ENCODE peak calls at places on chromosomes 3 and 15, in five cellular contexts. E is stomach, L is transverse colon, R is uterus, S is H54. O is an unnamed sample.

GRCh38 chr3:124846189-124846588 is 41.0 kb downstream of the ITGB5 start:
- DNase-seq in E (no peak), L (no peak), R (peak; percentile 52), S (no peak), O (no peak)

GRCh38 chr3:178736300-178736699 is 200.1 kb downstream of the KCNMB2 start:
- DNase-seq in E (peak; percentile 53), L (no peak), R (no peak), S (no peak), O (no peak)

GRCh38 chr3:186971578-186971977 is 41.3 kb downstream of the ST6GAL1 start:
- DNase-seq in E (peak; percentile 75), L (no peak), R (no peak), S (no peak), O (no peak)

GRCh38 chr3:56869157-56869889 is 67.6 kb upstream of the ARHGEF3 start:
- DNase-seq in E (no peak), L (no peak), R (no peak), S (no peak), O (no peak)

GRCh38 chr3:194961555-194961954 is 275.9 kb downstream of the FAM43A start:
- DNase-seq in E (peak; percentile 22), L (no peak), R (no peak), S (no peak), O (no peak)

GRCh38 chr15:39785139-39785538 is 2.5 kb upstream of the FSIP1 start:
- DNase-seq in E (no peak), L (no peak), R (no peak), S (no peak), O (no peak)

GRCh38 chr3:14691239-14691638 is 16.3 kb downstream of the C3orf20 start:
- DNase-seq in E (no peak), L (no peak), R (no peak), S (no peak), O (no peak)

GRCh38 chr3:52054689-52055511 is 1.5 kb downstream of the DUSP7 start:
- DNase-seq in E (no peak), L (peak; percentile 28), R (peak; percentile 40), S (no peak), O (no peak)

GRCh38 chr3:20141841-20142240 is 44.2 kb downstream of the SGO1 start:
- DNase-seq in E (no peak), L (no peak), R (peak; percentile 77), S (no peak), O (no peak)

GRCh38 chr3:145807990-145808389 is 353.0 kb downstream of the PLOD2 start:
- DNase-seq in E (no peak), L (no peak), R (no peak), S (no peak), O (no peak)

GRCh38 chr15:76178321-76178720 is 118.5 kb downstream of the TMEM266 start:
- DNase-seq in E (no peak), L (no peak), R (no peak), S (no peak), O (no peak)

GRCh38 chr3:196499061-196499460 is 4.5 kb downstream of the RNF168 start:
- DNase-seq in E (no peak), L (no peak), R (no peak), S (no peak), O (no peak)

GRCh38 chr15:73632670-73633058 is 525 bp downstream of the NPTN start:
- DNase-seq in E (peak; percentile 26), L (no peak), R (no peak), S (no peak), O (no peak)

GRCh38 chr15:73633991-73634495 is 854 bp upstream of the NPTN start:
- DNase-seq in E (no peak), L (no peak), R (no peak), S (peak; percentile 38), O (peak; percentile 41)

GRCh38 chr15:73630796-73631471 is 2.3 kb downstream of the NPTN start:
- DNase-seq in E (no peak), L (no peak), R (no peak), S (no peak), O (no peak)

GRCh38 chr15:73633111-73633990 is at the start of gene NPTN:
- DNase-seq in E (peak; percentile 99), L (peak; percentile 99), R (peak; percentile 99), S (peak; percentile 76), O (peak; percentile 99)

DNA sequence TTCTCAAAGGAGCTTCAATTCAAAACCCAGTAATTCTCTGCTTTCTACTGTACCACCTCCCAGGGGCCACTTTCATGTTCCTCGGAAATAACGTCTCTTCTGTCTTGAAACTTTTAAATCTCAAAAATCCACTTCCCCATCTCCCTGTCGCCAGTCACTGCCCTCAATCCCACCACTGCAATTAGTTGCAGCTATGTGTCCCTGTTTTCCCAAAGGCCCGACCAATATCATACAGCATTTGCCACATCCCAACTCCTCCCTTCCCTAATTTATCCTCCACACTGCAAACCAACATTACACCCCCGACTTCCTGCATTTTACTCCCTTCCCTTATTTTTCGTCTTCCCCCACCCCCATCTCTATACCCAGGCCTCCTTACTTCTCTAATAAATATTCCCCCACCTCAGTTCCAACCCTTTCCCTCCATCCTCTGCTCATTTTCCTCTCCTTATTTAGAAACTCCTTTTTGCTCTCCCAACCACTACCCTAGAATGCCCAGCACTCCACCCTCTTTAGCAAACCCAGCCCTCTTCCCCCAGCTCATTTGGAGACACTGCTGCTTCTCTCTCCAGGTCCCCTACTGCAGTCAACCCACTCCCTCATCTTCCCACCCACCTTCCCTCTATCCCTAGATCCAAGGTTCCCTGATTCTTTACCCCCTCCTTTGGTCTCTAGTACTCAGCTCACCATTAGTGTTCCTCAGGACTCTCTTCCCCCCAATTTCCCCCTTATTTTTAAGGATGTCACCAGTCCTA is 1.1 kb downstream of the NPTN start:
- DNase-seq in E (no peak), L (peak; percentile 50), R (peak; percentile 45), S (no peak), O (no peak)
- TF ChIP-seq POLR2A in E (no peak), L (peak; percentile 64), R (peak; percentile 59), S (no peak), O (peak; percentile 8)

DNA sequence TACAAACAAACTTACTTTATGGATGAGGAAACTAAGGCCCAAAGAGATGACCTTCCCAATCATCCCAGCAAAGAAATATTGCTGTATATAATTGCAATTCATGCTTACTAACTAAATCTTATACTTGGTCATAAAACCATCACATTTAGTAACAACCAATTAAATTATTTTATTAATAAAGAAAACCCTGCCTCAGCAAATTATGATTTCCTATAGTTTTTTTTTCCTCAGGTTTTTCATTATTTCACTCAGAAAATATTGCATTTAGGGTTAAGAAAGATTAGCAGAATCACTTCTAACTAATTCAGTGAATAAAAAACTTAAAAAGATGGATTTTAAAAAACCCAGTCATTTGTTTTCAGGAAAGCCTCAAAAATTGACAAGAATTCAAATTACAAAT is 86.5 kb upstream of the GADL1 start:
- DNase-seq in E (no peak), L (no peak), R (no peak), S (no peak), O (no peak)
- TF ChIP-seq POLR2A in E (no peak), L (no peak), R (no peak), S (no peak), O (no peak)

GRCh38 chr15:80153900-80154299 is 1.1 kb downstream of the FAH start:
- DNase-seq in E (no peak), L (no peak), R (no peak), S (no peak), O (no peak)

GRCh38 chr15:80154336-80154735 is 1.5 kb downstream of the FAH start:
- DNase-seq in E (no peak), L (no peak), R (no peak), S (no peak), O (no peak)

GRCh38 chr15:80152180-80152895 is 461 bp upstream of the FAH start:
- DNase-seq in E (peak; percentile 96), L (peak; percentile 98), R (peak; percentile 97), S (peak; percentile 69), O (peak; percentile 94)

GRCh38 chr15:80151576-80151975 is 1.2 kb upstream of the FAH start:
- DNase-seq in E (no peak), L (no peak), R (no peak), S (no peak), O (no peak)

DNA sequence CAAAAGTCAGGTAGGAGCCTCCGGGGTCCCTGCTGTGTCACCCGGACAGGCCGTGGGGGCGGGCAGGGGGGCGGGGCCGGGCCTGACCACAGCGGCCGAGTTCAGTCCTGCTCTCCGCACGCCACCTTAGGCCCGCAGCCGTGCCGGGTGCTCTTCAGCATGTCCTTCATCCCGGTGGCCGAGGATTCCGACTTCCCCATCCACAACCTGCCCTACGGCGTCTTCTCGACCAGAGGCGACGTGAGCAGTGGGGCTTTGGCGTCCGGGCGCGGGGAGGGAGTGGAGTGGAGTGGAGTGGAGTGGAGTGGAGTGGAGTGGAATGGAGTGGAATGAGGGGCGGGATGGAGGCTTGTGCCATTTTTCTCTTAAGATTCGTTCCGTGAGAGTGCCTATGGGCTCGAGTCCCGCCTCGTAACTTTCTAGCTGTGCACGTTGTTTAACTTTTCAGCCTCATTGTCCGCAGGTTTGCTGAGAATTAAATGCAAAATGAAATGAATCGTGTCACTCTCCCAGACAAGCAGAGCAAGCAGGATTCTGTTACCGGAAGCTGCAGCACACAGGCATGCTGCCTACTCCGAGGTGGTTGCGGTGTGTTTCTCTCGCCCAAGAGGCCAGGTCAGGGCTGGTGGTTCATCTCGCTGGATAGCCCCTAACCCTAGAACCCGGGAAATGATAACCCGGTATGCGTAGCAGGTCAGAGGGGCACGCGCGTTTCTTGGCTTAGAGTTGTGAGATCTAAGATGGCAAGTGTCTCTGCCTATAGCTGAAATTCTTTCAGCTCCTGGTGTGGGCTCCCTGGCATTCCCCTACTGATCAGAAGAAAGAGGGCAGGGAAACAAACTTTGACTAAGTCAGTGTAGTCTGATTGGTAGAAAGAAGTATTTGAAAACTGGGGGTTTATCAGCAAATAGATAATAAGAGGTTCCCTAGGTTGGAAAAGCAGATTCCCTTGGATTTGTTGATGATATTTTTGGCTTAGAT is at the start of gene FAH:
- DNase-seq in E (no peak), L (peak; percentile 36), R (no peak), S (peak; percentile 39), O (no peak)
- TF ChIP-seq POLR2A in E (no peak), L (peak; percentile 36), R (peak; percentile 21), S (peak; percentile 26), O (no peak)

GRCh38 chr3:193878051-193878838 is 257.7 kb upstream of the HES1 start:
- DNase-seq in E (no peak), L (no peak), R (no peak), S (no peak), O (no peak)

GRCh38 chr3:193875601-193876321 is 260.2 kb upstream of the HES1 start:
- DNase-seq in E (no peak), L (no peak), R (no peak), S (no peak), O (no peak)

GRCh38 chr3:193879864-193880242 is 256.1 kb upstream of the HES1 start:
- DNase-seq in E (no peak), L (no peak), R (no peak), S (no peak), O (no peak)

GRCh38 chr3:193882091-193882490 is 253.9 kb upstream of the HES1 start:
- DNase-seq in E (no peak), L (no peak), R (no peak), S (no peak), O (no peak)

DNA sequence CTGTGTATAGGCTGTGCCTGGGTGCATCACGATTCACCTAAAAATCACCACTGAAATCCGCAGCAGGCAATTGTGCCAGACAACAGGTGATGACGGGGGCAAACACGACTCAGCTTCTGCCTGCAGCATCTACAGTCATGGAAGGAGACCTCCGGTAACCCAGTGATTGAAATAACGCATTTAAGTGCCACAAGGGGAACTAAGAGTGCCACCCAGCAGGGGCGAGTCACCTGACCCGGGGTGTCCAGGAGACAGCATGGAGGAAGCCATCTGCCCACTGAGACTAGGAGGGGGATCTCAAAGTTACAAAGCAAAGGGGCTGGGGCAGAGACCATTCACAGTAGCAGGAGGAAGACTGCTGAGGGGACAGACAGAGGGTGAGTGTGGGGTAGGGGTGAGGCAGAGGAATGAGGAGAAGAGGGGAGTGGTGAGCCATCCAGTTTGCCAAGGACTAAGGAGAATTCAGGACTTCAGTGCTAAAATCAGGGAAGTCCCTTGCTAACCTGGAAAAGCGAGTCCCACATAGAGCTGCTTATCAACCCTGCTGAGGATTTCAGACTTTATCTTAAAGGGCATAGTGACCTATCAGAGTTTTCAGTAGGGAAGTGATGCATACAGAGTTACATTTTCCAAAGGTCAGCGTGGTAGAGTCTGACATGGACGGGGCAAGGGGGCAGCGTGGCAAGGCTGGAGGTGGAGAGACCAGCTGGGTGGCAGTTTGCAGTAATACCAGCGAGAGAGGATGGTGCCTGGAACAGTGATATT is 256.7 kb upstream of the HES1 start:
- DNase-seq in E (no peak), L (no peak), R (no peak), S (no peak), O (no peak)
- TF ChIP-seq POLR2A in E (no peak), L (no peak), R (no peak), S (no peak), O (no peak)